ENCODE peak calls at places on chromosome 5, in seven cellular contexts. J, P, X, S, W, Q and B are unnamed samples.

GRCh38 chr5:147393866-147394265 is 116.0 kb downstream of the DPYSL3 start:
- DNase-seq in J (no peak), S (peak; percentile 80), Q (no peak), X (no peak), P (no peak), W (no peak), B (no peak)

GRCh38 chr5:50958852-50959457 is 292.5 kb downstream of the PARP8 start:
- DNase-seq in X (no peak), J (peak; percentile 23), S (peak; percentile 74), Q (peak; percentile 56), W (no peak), P (no peak), B (peak; percentile 3)

GRCh38 chr5:121366515-121366914 is 485.2 kb upstream of the FTMT start:
- DNase-seq in Q (peak; percentile 10), J (no peak), S (no peak), W (no peak), P (no peak), X (no peak), B (no peak)

GRCh38 chr5:103941554-103941953 is 379.0 kb upstream of the NUDT12 start:
- DNase-seq in P (no peak), S (no peak), J (no peak), Q (no peak), W (no peak), X (no peak), B (no peak)

GRCh38 chr5:112254303-112254702 is 164.8 kb downstream of the EPB41L4A start:
- DNase-seq in W (no peak), X (no peak), P (no peak), S (no peak), J (no peak), Q (no peak), B (no peak)

GRCh38 chr5:122468351-122469111 is 156.5 kb downstream of the SNCAIP start:
- DNase-seq in S (no peak), J (no peak), W (no peak), X (no peak), Q (no peak), P (no peak), B (no peak)

GRCh38 chr5:167485395-167485794 is 806.0 kb upstream of the WWC1 start:
- DNase-seq in Q (no peak), J (no peak), P (no peak), W (no peak), X (no peak), S (no peak), B (no peak)

GRCh38 chr5:132259061-132259851 is 1.8 kb downstream of the PDLIM4 start:
- DNase-seq in P (peak; percentile 75), Q (peak; percentile 86), J (no peak), W (no peak), X (peak; percentile 62), S (no peak), B (no peak)

GRCh38 chr5:39709032-39709431 is 284.3 kb upstream of the DAB2 start:
- DNase-seq in Q (no peak), P (no peak), J (no peak), S (no peak), X (no peak), W (no peak), B (no peak)

GRCh38 chr5:178083942-178084341 is 29.4 kb upstream of the N4BP3 start:
- DNase-seq in J (no peak), P (no peak), Q (no peak), S (no peak), W (no peak), X (no peak), B (no peak)

GRCh38 chr5:160188151-160188967 is 40.9 kb upstream of the FABP6 start:
- DNase-seq in S (peak; percentile 96), P (peak; percentile 77), J (no peak), W (no peak), Q (peak; percentile 96), X (no peak), B (no peak)
- H3K4me3 ChIP-seq in S (peak overlapping the region; percentile 47), P (peak overlapping the region; percentile 51), J (no peak overlapping the region), W (no peak overlapping the region), Q (peak overlapping the region; percentile 59), X (peak overlapping the region; percentile 44), B (peak overlapping the region; percentile 38)

DNA sequence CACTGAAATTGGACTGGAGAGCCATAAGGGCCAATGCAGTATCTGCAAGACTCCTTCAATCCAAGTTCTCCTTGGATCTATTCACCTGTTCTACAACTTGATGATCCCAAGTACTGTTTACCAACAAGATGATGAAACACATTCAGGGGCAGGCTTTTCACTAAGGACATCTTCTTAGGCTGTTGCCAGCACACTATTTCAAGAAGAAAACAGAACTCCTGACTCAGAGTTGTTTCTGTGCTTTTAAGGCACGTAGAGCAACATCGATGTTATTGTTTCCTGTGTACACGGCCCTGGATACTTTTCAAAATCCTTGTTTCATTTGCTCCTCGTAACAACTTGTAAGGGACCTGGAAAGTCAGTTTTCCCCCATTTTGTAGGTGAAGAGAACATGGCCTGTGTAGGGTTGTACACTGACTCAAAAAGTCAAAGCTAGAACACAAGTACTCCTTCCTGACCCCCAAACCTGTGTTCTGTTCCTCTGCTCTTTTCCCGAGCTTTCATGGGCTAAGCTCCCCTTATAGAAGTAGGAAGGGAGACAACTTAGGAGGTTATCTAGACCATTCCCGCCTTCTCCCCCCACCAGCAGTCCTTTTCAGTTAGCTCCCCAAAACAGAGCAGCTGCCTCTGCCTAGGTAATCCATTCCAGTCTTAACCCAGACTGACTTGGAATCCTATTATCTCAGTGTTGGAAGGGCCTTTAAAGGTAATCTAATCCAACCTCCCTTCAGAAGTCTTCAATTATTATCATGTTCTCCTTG is 5.2 kb upstream of the MGAT1 start:
- DNase-seq in J (no peak), X (no peak), P (peak; percentile 14), S (no peak), W (no peak), Q (no peak), B (no peak)
- H3K4me3 ChIP-seq in J (peak overlapping the region; percentile 37), X (peak overlapping the region; percentile 94), P (peak overlapping the region; percentile 5), S (peak overlapping the region; percentile 95), W (peak overlapping the region; percentile 97), Q (peak overlapping the region; percentile 67), B (peak overlapping the region; percentile 65)

DNA sequence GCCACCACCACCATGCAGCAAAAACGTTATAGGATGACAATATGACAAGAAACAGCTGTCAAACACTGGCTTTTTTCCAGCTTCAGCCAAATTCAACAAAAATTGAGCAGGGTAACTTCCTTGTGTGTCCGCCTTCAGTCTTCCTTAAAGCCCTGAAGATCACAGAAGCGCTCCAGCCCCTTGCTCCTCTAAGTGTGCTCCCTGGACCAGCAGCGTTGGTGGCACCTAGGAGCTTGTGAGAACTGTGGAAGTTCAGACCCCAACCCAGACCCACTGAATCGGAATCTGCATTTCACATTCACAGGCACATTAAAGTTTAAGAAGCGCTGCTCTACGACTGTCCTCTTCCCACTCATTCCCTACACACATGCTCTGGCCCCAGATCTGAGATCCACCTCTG is 111.8 kb downstream of the LHFPL2 start:
- DNase-seq in Q (no peak), S (no peak), P (no peak), J (no peak), W (no peak), X (no peak), B (no peak)
- H3K4me3 ChIP-seq in Q (no peak overlapping the region), S (no peak overlapping the region), P (no peak overlapping the region), J (no peak overlapping the region), W (no peak overlapping the region), X (no peak overlapping the region), B (no peak overlapping the region)

GRCh38 chr5:156330141-156330870 is 3.3 kb downstream of the SGCD start:
- DNase-seq in X (no peak), W (no peak), Q (peak; percentile 3), J (no peak), S (no peak), P (no peak), B (no peak)
- H3K4me3 ChIP-seq in X (no peak overlapping the region), W (no peak overlapping the region), Q (no peak overlapping the region), J (no peak overlapping the region), S (no peak overlapping the region), P (no peak overlapping the region), B (no peak overlapping the region)

GRCh38 chr5:116524505-116524904 is 50.1 kb downstream of the SEMA6A start:
- DNase-seq in Q (no peak), S (no peak), X (no peak), W (no peak), P (no peak), J (no peak), B (no peak)
- H3K4me3 ChIP-seq in Q (no peak overlapping the region), S (no peak overlapping the region), X (no peak overlapping the region), W (no peak overlapping the region), P (no peak overlapping the region), J (no peak overlapping the region), B (no peak overlapping the region)

GRCh38 chr5:151254533-151254932 is 1.5 kb downstream of the GM2A start:
- DNase-seq in J (no peak), Q (no peak), S (no peak), X (no peak), P (no peak), W (no peak), B (no peak)
- H3K4me3 ChIP-seq in J (no peak overlapping the region), Q (no peak overlapping the region), S (no peak overlapping the region), X (no peak overlapping the region), P (no peak overlapping the region), W (peak overlapping the region; percentile 11), B (peak overlapping the region; percentile 68)